ENCODE peak calls at places on chromosomes 4 and X, in nine cellular contexts. P is CD4-positive, alpha-beta memory T cell; N is pancreas; V is CD8-positive, alpha-beta T cell; G is mammary epithelial cell; X is heart right ventricle; S is Peyer's patch; Y is fibroblast of lung; Z is uterus. B is an unnamed sample.

GRCh38 chr4:33940281-33940680 is 2304.0 kb downstream of the ARAP2 start:
- DNase-seq in P (no peak), N (no peak), V (no peak), G (no peak), X (no peak), S (no peak), Y (no peak), Z (no peak), B (no peak)

GRCh38 chr4:145178740-145179139 is 1.6 kb downstream of the OTUD4 start:
- DNase-seq in P (peak), N (no peak), V (no peak), G (peak), X (no peak), S (no peak), Y (no peak), Z (no peak), B (no peak)

GRCh38 chr4:72109959-72110497 is 78.2 kb downstream of the NPFFR2 start:
- DNase-seq in P (no peak), N (no peak), V (no peak), G (peak), X (no peak), S (no peak), Y (no peak), Z (no peak), B (no peak)

GRCh38 chr4:145938618-145939177 is at the start of gene ZNF827:
- DNase-seq in P (peak), N (peak), V (peak), G (peak), X (peak), S (peak), Y (peak), Z (peak), B (peak)

GRCh38 chrX:14865201-14865600 is 7.7 kb downstream of the FANCB start:
- DNase-seq in P (no peak), N (no peak), V (no peak), G (no peak), X (no peak), S (no peak), Y (peak), Z (no peak), B (no peak)

GRCh38 chr4:20422398-20422797 is 170.7 kb downstream of the SLIT2 start:
- DNase-seq in P (peak), N (peak), V (no peak), G (peak), X (no peak), S (no peak), Y (peak), Z (peak), B (peak)

GRCh38 chrX:148363836-148364235 is 136.6 kb upstream of the AFF2 start:
- DNase-seq in P (no peak), N (no peak), V (no peak), G (no peak), X (no peak), S (no peak), Y (no peak), Z (no peak), B (no peak)

GRCh38 chr4:73064536-73064935 is 5.0 kb downstream of the COX18 start:
- DNase-seq in P (no peak), N (no peak), V (no peak), G (no peak), X (no peak), S (no peak), Y (peak), Z (no peak), B (no peak)

GRCh38 chr4:73816814-73817213 is 19.7 kb upstream of the CXCL6 start:
- DNase-seq in P (no peak), N (no peak), V (no peak), G (peak), X (no peak), S (no peak), Y (peak), Z (no peak), B (no peak)

GRCh38 chr4:144778364-144778763 is 132.4 kb downstream of the HHIP start:
- DNase-seq in P (no peak), N (no peak), V (no peak), G (no peak), X (no peak), S (no peak), Y (no peak), Z (no peak), B (no peak)

GRCh38 chr4:5908836-5909235 is 15.9 kb upstream of the CRMP1 start:
- DNase-seq in P (no peak), N (no peak), V (no peak), G (no peak), X (no peak), S (no peak), Y (no peak), Z (no peak), B (no peak)

GRCh38 chr4:16198271-16198670 is 28.0 kb downstream of the TAPT1 start:
- DNase-seq in P (no peak), N (no peak), V (no peak), G (no peak), X (no peak), S (no peak), Y (no peak), Z (no peak), B (no peak)

GRCh38 chr4:16195209-16195608 is 31.1 kb downstream of the TAPT1 start:
- DNase-seq in P (no peak), N (no peak), V (no peak), G (no peak), X (no peak), S (no peak), Y (no peak), Z (no peak), B (no peak)

GRCh38 chr4:16197842-16198241 is 28.4 kb downstream of the TAPT1 start:
- DNase-seq in P (no peak), N (no peak), V (no peak), G (no peak), X (no peak), S (no peak), Y (peak), Z (no peak), B (no peak)

GRCh38 chr4:16199132-16199531 is 27.1 kb downstream of the TAPT1 start:
- DNase-seq in P (no peak), N (no peak), V (no peak), G (no peak), X (no peak), S (no peak), Y (peak), Z (no peak), B (no peak)

GRCh38 chr4:16196482-16197393 is 29.5 kb downstream of the TAPT1 start:
- DNase-seq in P (no peak), N (peak), V (no peak), G (peak), X (no peak), S (no peak), Y (peak), Z (no peak), B (no peak)
- H3K27ac ChIP-seq in P (no peak), N (peak), V (no peak), G (peak), X (peak), S (peak), Y (peak), Z (peak), B (peak)

DNA sequence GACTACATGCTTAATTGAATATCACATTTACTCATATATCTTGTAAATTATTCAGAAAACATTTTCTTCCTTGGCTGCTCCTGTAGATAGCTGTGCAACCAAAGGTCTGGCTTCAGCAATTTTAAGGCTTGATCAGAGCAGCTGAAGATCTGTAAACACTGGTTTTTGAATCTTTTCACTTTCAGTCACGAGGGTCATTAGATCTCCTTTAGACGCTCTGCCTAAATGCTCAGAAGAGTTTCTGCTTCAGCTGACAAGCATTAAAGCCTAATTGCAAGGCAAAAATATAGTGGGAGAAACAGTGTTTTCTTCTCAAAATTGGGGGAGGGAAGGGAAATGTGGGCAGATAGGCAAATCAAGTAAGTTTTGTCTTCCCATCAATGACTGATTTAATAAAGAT is 25.7 kb downstream of the TRPC5 start:
- DNase-seq in P (no peak), N (no peak), V (no peak), G (no peak), X (no peak), S (no peak), Y (no peak), Z (no peak), B (no peak)
- H3K27ac ChIP-seq in P (no peak), N (no peak), V (no peak), G (no peak), X (no peak), S (no peak), Y (no peak), Z (no peak), B (no peak)

GRCh38 chr4:150181536-150181935 is 103.3 kb downstream of the DCLK2 start:
- DNase-seq in P (no peak), N (no peak), V (no peak), G (no peak), X (no peak), S (no peak), Y (peak), Z (no peak), B (no peak)
- H3K27ac ChIP-seq in P (no peak), N (no peak), V (no peak), G (no peak), X (no peak), S (no peak), Y (no peak), Z (peak), B (no peak)

GRCh38 chr4:187484186-187484585 is 511.4 kb upstream of the ZFP42 start:
- DNase-seq in P (no peak), N (no peak), V (no peak), G (no peak), X (no peak), S (no peak), Y (no peak), Z (no peak), B (no peak)

GRCh38 chr4:187477224-187477623 is 518.3 kb upstream of the ZFP42 start:
- DNase-seq in P (no peak), N (no peak), V (no peak), G (no peak), X (no peak), S (no peak), Y (no peak), Z (no peak), B (no peak)

GRCh38 chr4:187478292-187479205 is 517.0 kb upstream of the ZFP42 start:
- DNase-seq in P (no peak), N (no peak), V (no peak), G (peak), X (no peak), S (no peak), Y (peak), Z (no peak), B (no peak)

GRCh38 chr4:187475901-187476300 is 519.7 kb upstream of the ZFP42 start:
- DNase-seq in P (no peak), N (no peak), V (no peak), G (no peak), X (no peak), S (no peak), Y (no peak), Z (no peak), B (no peak)

DNA sequence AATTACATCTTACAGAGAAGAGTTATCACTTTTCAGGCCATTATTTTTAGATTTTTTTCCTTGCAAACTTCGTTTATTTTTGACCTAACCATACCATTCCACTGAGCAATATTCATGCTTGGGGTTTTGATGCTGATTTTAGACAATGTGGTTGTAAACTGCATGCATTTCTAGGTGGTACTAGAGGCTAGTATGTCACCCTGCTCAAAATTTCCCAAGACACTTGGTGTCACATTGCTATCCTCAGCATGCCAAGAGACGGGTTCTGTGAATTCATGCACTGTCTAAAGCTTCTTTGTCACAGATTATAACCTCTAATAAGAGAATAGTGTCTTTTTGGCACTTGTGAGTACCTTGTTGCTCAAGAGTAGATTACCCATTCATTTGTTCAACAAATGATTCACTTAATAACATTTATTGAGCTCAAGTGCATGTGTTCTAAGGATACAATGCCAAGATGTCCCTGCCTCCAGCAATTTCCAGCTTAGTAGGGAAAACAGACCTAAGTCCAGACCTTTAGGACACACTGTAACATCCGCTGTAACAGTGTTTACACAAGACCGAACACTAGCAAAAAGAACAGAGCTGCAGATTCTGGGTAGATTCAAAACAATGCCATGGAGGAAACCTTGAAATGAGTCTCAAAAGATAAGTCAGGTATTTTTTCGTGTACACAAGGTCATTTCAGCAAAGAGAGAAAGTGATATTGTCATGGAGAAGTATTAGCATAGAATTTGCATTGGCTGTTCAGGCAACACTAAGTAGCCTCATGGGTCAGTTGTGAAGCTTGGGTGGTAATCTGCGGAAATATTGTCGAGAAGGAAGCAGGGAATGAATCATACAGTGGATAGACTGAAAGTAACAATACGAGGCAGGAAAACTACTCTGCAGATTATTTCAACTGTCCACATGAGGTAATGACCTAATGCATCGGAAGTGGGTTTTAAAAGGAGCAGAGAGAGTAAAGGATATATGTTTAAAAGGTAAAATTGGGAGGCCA is 515.1 kb upstream of the ZFP42 start:
- DNase-seq in P (no peak), N (no peak), V (no peak), G (peak), X (no peak), S (no peak), Y (peak), Z (no peak), B (no peak)
- H3K27ac ChIP-seq in P (no peak), N (no peak), V (no peak), G (no peak), X (peak), S (no peak), Y (peak), Z (no peak), B (peak)

GRCh38 chr4:123421942-123422781 is 25.6 kb downstream of the SPRY1 start:
- DNase-seq in P (peak), N (no peak), V (no peak), G (no peak), X (no peak), S (no peak), Y (no peak), Z (no peak), B (no peak)
- H3K27ac ChIP-seq in P (peak), N (no peak), V (peak), G (no peak), X (peak), S (no peak), Y (peak), Z (no peak), B (no peak)

GRCh38 chrX:17027931-17028330 is 81.5 kb downstream of the REPS2 start:
- DNase-seq in P (no peak), N (no peak), V (no peak), G (no peak), X (no peak), S (no peak), Y (no peak), Z (no peak), B (no peak)
- H3K27ac ChIP-seq in P (no peak), N (no peak), V (no peak), G (no peak), X (no peak), S (no peak), Y (no peak), Z (no peak), B (peak)

DNA sequence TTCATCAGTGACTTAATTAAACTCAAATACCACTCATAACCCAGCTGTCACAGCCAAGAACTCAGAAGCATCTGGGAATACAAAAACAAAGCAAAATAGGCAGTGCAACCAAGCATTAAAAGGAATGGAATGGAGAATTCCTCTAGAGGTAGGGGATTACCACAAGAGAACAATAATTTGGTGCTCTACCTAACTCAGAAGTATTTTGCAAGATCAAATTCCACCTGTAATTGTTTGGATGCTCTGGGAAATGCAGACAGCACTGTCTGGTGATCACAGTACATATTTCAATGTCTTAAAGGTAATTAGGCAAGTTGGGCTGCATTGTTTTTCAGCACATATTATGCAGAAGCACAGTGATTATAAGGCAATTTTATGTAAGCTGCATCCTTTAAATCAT is 547.5 kb downstream of the TRAM1L1 start:
- DNase-seq in P (no peak), N (no peak), V (no peak), G (no peak), X (no peak), S (no peak), Y (no peak), Z (no peak), B (no peak)
- H3K27ac ChIP-seq in P (no peak), N (no peak), V (no peak), G (no peak), X (no peak), S (no peak), Y (no peak), Z (no peak), B (no peak)

GRCh38 chr4:138162259-138162658 is 79.9 kb downstream of the SLC7A11 start:
- DNase-seq in P (no peak), N (no peak), V (no peak), G (peak), X (no peak), S (no peak), Y (no peak), Z (no peak), B (no peak)

GRCh38 chr4:138158746-138159297 is 83.3 kb downstream of the SLC7A11 start:
- DNase-seq in P (no peak), N (no peak), V (no peak), G (peak), X (no peak), S (no peak), Y (peak), Z (no peak), B (no peak)

GRCh38 chr4:138161351-138161750 is 80.8 kb downstream of the SLC7A11 start:
- DNase-seq in P (no peak), N (no peak), V (no peak), G (no peak), X (no peak), S (no peak), Y (no peak), Z (no peak), B (no peak)

GRCh38 chr4:138164218-138164617 is 77.9 kb downstream of the SLC7A11 start:
- DNase-seq in P (no peak), N (no peak), V (no peak), G (no peak), X (no peak), S (no peak), Y (no peak), Z (no peak), B (no peak)

DNA sequence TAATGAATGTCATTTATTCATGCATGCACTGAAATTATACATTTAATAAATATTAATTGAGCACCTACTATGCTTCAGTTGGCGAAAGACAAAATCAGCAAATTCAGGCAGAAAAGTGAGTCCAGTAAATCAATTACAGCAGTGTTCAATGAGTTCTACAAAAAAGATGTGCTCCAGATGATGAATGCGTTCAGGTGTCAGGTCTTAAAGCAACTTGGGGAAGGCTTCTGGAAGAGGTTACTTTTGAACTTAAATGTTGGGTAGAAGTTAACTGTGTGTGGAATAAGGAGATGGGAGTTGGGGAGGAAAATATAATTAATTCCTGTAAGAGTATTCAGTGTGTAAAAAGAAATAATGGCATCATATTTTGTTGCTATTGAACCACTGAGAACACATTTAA is 79.0 kb downstream of the SLC7A11 start:
- DNase-seq in P (no peak), N (no peak), V (no peak), G (no peak), X (no peak), S (no peak), Y (no peak), Z (no peak), B (no peak)
- H3K27ac ChIP-seq in P (no peak), N (no peak), V (no peak), G (no peak), X (no peak), S (no peak), Y (no peak), Z (no peak), B (no peak)

DNA sequence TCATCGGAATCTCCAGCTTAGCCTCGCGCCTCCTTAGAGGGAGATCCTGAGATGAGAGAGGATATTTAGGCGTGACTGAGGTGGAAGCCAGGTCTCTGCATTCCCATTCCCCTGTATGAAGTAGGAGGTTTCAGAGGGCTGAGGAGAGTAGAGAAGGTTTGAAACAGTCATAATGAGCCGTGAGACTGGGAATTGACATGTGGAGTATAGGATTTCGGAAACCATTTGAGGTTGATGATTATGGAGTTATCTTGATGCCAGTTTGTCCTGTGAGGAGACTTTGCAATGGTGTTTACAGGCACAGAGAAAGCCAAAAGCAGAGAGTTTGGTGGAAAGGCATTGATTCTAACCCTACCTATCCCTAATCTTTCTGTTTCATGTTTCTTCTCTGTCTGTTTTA is 2.0 kb downstream of the CHST7 start:
- DNase-seq in P (no peak), N (no peak), V (no peak), G (no peak), X (no peak), S (no peak), Y (no peak), Z (no peak), B (no peak)
- H3K27ac ChIP-seq in P (peak), N (no peak), V (no peak), G (no peak), X (peak), S (peak), Y (peak), Z (peak), B (peak)

GRCh38 chrX:17038277-17038676 is 91.8 kb downstream of the REPS2 start:
- DNase-seq in P (no peak), N (no peak), V (no peak), G (no peak), X (no peak), S (no peak), Y (no peak), Z (peak), B (peak)
- H3K27ac ChIP-seq in P (no peak), N (no peak), V (no peak), G (no peak), X (peak), S (no peak), Y (no peak), Z (peak), B (peak)